ENCODE peak calls at places on chromosomes 12 and 14, in ten cellular contexts. E is neuronal stem cell, T is mesenchymal stem cell, N is A549, W is fibroblast of the aortic adventitia, S is astrocyte of the cerebellum, V is fibroblast of lung, C is adipocyte, I is mammary epithelial cell, Q is kidney. Y is an unnamed sample.

GRCh38 chr12:27696864-27697564 is 767 bp downstream of the REP15 start:
- DNase-seq in S (no peak), C (no peak), Q (no peak), N (no peak), E (no peak), T (no peak), I (no peak), W (no peak), V (no peak), Y (no peak)

GRCh38 chr12:66279127-66279712 is 23.1 kb upstream of the HELB start:
- DNase-seq in N (peak), Q (no peak), S (no peak), I (no peak), T (peak), W (peak), C (peak), V (peak), E (no peak), Y (no peak)

GRCh38 chr12:93762912-93763311 is 85.7 kb downstream of the CRADD start:
- DNase-seq in Q (no peak), C (no peak), W (no peak), N (no peak), T (no peak), S (no peak), I (no peak), V (no peak), E (no peak), Y (no peak)

GRCh38 chr14:91375748-91376452 is 41.7 kb downstream of the CCDC88C start:
- DNase-seq in I (no peak), Q (no peak), N (no peak), S (no peak), T (no peak), W (no peak), E (no peak), V (no peak), C (no peak), Y (no peak)

GRCh38 chr12:32494676-32495075 is 95.3 kb downstream of the FGD4 start:
- DNase-seq in S (no peak), I (peak), Q (no peak), E (no peak), W (no peak), C (no peak), N (no peak), V (no peak), T (no peak), Y (no peak)

GRCh38 chr12:75208851-75209781 is 523 bp downstream of the KCNC2 start:
- DNase-seq in Q (peak), N (peak), V (peak), C (peak), W (peak), E (peak), I (peak), S (peak), T (peak), Y (no peak)

GRCh38 chr14:88895116-88895515 is 70.7 kb downstream of the TTC8 start:
- DNase-seq in S (peak), T (peak), W (peak), N (peak), V (peak), Q (no peak), I (peak), C (peak), E (no peak), Y (no peak)

GRCh38 chr12:29762637-29763300 is 21.0 kb downstream of the TMTC1 start:
- DNase-seq in C (peak), V (peak), I (no peak), Q (no peak), N (no peak), W (peak), T (no peak), S (no peak), E (no peak), Y (no peak)

DNA sequence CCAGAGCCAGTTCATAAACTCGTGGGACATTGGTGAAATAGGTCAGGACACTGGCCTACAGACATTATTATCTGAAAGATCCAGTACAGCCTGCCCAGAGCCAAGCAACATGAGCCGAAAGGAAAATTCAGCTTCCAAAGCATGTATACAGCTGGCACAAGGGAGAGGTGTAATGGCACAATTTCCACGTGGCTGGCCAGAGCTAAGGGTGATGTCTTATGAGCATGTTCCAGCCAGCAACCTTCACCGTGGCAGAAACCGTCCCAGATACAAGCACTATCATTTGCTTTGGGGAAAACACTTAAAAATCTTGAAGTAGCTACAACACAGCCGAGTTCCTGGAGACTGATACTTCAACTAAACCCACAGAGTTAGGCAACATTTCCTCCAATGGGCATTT is 44.6 kb downstream of the CORO1C start:
- DNase-seq in S (no peak), E (no peak), I (no peak), Q (no peak), W (no peak), N (no peak), T (no peak), V (no peak), C (no peak), Y (no peak)
- H3K4me3 ChIP-seq in S (no peak), E (no peak), I (no peak), Q (no peak), W (no peak), N (no peak), T (no peak), V (no peak), C (no peak), Y (no peak)

GRCh38 chr14:99980299-99980698 is 84.9 kb upstream of the EVL start:
- DNase-seq in C (no peak), W (no peak), I (no peak), Q (no peak), S (no peak), V (no peak), T (no peak), E (no peak), N (no peak), Y (no peak)
- H3K4me3 ChIP-seq in C (no peak), W (no peak), I (no peak), Q (no peak), S (no peak), V (no peak), T (no peak), E (no peak), N (no peak), Y (no peak)

DNA sequence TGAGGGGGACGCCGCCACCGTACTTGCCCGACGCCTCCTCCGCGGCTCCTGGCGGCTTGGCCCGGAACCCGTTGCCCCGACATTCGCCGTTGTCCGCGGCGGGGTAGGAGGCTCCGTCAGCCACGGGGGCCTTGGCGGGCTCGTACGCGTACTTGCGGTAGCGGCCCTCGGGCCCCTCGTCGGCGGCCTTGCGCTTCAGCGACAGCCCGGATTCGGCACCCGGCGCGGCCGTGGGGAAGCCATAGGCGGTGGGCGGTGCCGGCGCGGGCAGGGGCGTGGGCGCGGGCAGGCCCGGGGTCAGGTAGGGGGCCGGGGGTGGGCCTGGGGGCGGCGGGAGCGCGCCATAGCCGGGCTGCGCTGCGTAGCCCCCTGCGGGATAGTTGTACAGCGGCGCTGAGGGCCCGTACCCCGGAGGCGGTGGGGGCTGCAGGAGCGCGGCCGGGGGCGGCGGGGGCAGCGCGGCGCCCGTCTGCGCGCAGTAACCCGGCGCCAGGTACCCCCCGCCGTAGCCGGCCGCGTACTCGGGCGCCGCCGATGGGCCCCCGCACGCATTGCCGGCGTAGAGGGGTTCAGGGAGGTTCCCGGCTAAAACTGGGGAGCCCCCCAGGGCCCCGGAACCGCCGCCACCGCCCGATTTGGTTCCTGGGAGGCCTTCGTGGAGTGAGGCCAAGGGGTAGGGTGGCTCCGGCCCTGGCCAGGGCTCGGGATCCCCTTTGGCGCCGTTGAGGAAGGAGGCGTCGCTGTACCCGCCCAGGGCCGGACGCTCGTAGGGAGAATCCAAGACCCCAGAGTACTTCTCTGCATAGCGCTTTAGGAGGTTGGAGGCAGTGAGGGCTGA is 26.9 kb downstream of the FIGNL2 start:
- DNase-seq in N (no peak), W (no peak), C (no peak), I (no peak), S (no peak), Q (no peak), V (no peak), E (no peak), T (no peak), Y (no peak)
- H3K4me3 ChIP-seq in N (peak), W (peak), C (no peak), I (peak), S (peak), Q (no peak), V (peak), E (no peak), T (no peak), Y (peak)

GRCh38 chr14:90276627-90277367 is 20.4 kb downstream of the PSMC1 start:
- DNase-seq in N (no peak), I (no peak), E (no peak), V (no peak), Q (no peak), T (no peak), C (no peak), S (no peak), W (no peak), Y (peak)
- H3K4me3 ChIP-seq in N (no peak), I (no peak), E (no peak), V (no peak), Q (no peak), T (no peak), C (no peak), S (no peak), W (no peak), Y (no peak)

DNA sequence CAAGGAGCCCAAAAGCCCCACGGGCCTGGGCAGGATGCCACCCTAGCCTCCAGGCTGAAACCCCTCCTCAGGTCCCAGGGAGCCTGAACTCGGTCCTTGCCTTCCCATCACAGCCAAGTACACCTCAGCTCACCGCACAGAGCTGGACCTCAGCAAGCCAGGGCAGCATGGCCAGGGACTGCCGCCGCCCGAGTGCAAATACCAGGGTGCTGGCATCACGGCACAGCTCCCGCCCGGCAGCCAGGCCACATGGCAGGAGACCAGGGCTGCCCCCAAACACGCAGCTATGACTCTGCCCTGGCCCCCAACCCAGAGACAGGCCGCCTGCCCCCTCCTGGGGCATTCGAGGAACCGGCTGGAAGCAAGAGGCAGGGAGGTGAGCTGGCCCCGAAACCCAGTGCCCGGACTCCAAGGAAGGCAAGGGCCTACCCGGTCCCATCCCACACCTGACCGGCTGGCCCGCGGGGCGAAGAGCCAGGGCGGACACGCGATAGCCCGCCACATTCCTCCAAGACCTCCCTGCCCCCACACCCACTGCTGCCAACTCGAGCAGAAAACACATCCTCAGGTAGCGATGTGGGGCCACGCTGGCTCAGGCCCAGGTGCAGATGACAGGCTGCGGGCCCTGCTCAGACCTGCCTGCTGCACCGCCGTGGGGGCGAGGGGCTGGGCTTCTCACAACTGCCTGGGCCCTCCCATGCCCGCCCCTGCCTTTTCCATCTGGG is 2.7 kb downstream of the JAG2 start:
- DNase-seq in C (no peak), E (no peak), V (no peak), T (no peak), I (peak), Q (no peak), W (no peak), N (no peak), S (no peak), Y (no peak)
- H3K4me3 ChIP-seq in C (no peak), E (no peak), V (no peak), T (no peak), I (peak), Q (no peak), W (no peak), N (no peak), S (no peak), Y (no peak)

GRCh38 chr12:103936679-103937078 is 6.5 kb downstream of the HSP90B1 start:
- DNase-seq in W (no peak), V (no peak), T (no peak), Q (no peak), I (no peak), C (no peak), E (no peak), S (no peak), N (no peak), Y (no peak)

GRCh38 chr12:103930787-103931536 is 752 bp downstream of the HSP90B1 start:
- DNase-seq in Q (peak), W (peak), N (peak), I (peak), E (peak), S (peak), V (peak), T (no peak), C (peak), Y (peak)

GRCh38 chr12:103929909-103930786 is at the start of gene HSP90B1:
- DNase-seq in N (peak), Q (peak), W (peak), S (peak), V (peak), I (peak), C (peak), E (peak), T (peak), Y (peak)

GRCh38 chr12:103929051-103929908 is 930 bp upstream of the HSP90B1 start:
- DNase-seq in S (peak), T (peak), V (peak), Q (peak), C (peak), W (peak), I (no peak), N (peak), E (no peak), Y (peak)

DNA sequence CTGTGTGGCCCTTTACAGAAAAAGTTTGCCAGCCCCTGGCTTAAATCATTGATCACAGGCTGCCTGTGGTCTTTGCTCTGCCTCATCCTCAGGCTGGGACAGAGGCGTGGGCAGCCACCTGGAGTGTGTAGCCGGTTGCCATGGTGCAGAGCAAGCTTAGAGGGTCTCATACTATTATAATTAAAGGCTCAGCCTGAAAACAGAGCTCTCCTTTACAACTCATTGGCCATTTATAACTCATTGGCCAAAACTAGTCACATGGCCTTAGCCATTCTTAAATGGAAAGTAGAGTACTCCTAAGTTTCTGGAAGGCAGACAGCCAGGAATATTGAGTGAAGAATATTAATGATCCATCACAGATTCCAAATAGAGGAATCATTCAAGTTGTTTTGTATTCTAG is 3.0 kb downstream of the HSP90B1 start:
- DNase-seq in E (peak), N (no peak), Q (no peak), S (no peak), I (no peak), T (peak), C (peak), V (no peak), W (no peak), Y (no peak)
- H3K4me3 ChIP-seq in E (no peak), N (no peak), Q (no peak), S (no peak), I (no peak), T (peak), C (peak), V (no peak), W (no peak), Y (peak)

GRCh38 chr14:95759952-95760351 is 46.0 kb upstream of the TCL1A start:
- DNase-seq in C (no peak), N (no peak), T (no peak), V (no peak), I (no peak), Q (no peak), W (no peak), E (no peak), S (no peak), Y (no peak)
- H3K4me3 ChIP-seq in C (no peak), N (no peak), T (no peak), V (no peak), I (no peak), Q (no peak), W (no peak), E (no peak), S (no peak), Y (no peak)